ENCODE peak calls at places on chromosomes 11 and 22, in six cellular contexts. One of them, this sample, is unnamed.
A peak's percentile ranks its signal among the peaks of the same experiment; 100 is the strongest.

GRCh38 chr11:120215634-120216033 is 4.8 kb downstream of the OAF start:
- DNase-seq in ovary: peak; percentile 61
- DNase-seq in WTC11: no peak
- DNase-seq in NB4: no peak
- DNase-seq in coronary artery: no peak
- DNase-seq in PC-3: peak; percentile 71
- DNase-seq in this sample: no peak

GRCh38 chr11:84788220-84788619 is 838.9 kb downstream of the DLG2 start:
- DNase-seq in WTC11: no peak
- DNase-seq in PC-3: peak; percentile 76
- DNase-seq in ovary: no peak
- DNase-seq in NB4: no peak
- DNase-seq in coronary artery: no peak
- DNase-seq in this sample: no peak

GRCh38 chr11:35419713-35420333 is 465 bp upstream of the SLC1A2 start:
- DNase-seq in PC-3: no peak
- DNase-seq in ovary: no peak
- DNase-seq in WTC11: peak; percentile 15
- DNase-seq in coronary artery: no peak
- DNase-seq in NB4: no peak
- DNase-seq in this sample: no peak

GRCh38 chr11:91164452-91164822 is 941.6 kb upstream of the CHORDC1 start:
- DNase-seq in PC-3: peak; percentile 56
- DNase-seq in coronary artery: no peak
- DNase-seq in ovary: no peak
- DNase-seq in NB4: no peak
- DNase-seq in WTC11: no peak
- DNase-seq in this sample: no peak

GRCh38 chr11:96340555-96340885 is 2.5 kb downstream of the MAML2 start:
- DNase-seq in coronary artery: no peak
- DNase-seq in NB4: no peak
- DNase-seq in ovary: no peak
- DNase-seq in PC-3: no peak
- DNase-seq in WTC11: no peak
- DNase-seq in this sample: no peak

GRCh38 chr11:118939948-118940598 is 14.3 kb upstream of the BCL9L start:
- DNase-seq in PC-3: no peak
- DNase-seq in coronary artery: no peak
- DNase-seq in NB4: peak; percentile 94
- DNase-seq in WTC11: peak; percentile 50
- DNase-seq in ovary: no peak
- DNase-seq in this sample: no peak

GRCh38 chr11:119774180-119774763 is 45.3 kb upstream of the NECTIN1 start:
- DNase-seq in NB4: peak; percentile 49
- DNase-seq in ovary: no peak
- DNase-seq in WTC11: peak; percentile 64
- DNase-seq in PC-3: peak; percentile 51
- DNase-seq in coronary artery: no peak
- DNase-seq in this sample: no peak

GRCh38 chr11:2100361-2101170 is 38.6 kb downstream of the IGF2 start:
- DNase-seq in NB4: no peak
- DNase-seq in coronary artery: no peak
- DNase-seq in PC-3: no peak
- DNase-seq in ovary: no peak
- DNase-seq in WTC11: no peak
- DNase-seq in this sample: no peak

GRCh38 chr22:30250713-30251267 is 4.2 kb upstream of the LIF start:
- DNase-seq in WTC11: no peak
- DNase-seq in ovary: no peak
- DNase-seq in coronary artery: no peak
- DNase-seq in NB4: no peak
- DNase-seq in PC-3: peak; percentile 78
- DNase-seq in this sample: no peak

GRCh38 chr22:49523374-49524008 is 304.2 kb downstream of the BRD1 start:
- DNase-seq in ovary: no peak
- DNase-seq in WTC11: no peak
- DNase-seq in coronary artery: no peak
- DNase-seq in PC-3: no peak
- DNase-seq in NB4: peak; percentile 58
- DNase-seq in this sample: no peak

GRCh38 chr11:80388133-80388532 is 947.3 kb upstream of the TENM4 start:
- DNase-seq in NB4: no peak
- DNase-seq in PC-3: peak; percentile 9
- DNase-seq in coronary artery: no peak
- DNase-seq in ovary: no peak
- DNase-seq in WTC11: no peak
- DNase-seq in this sample: no peak

GRCh38 chr11:61392991-61393595 is 706 bp downstream of the TMEM216 start:
- DNase-seq in ovary: no peak
- DNase-seq in WTC11: no peak
- DNase-seq in NB4: peak; percentile 69
- DNase-seq in PC-3: peak; percentile 53
- DNase-seq in coronary artery: no peak
- DNase-seq in this sample: no peak
- TF ChIP-seq CTCF in ovary: no peak
- TF ChIP-seq CTCF in WTC11: no peak
- TF ChIP-seq CTCF in NB4: peak; percentile 28
- TF ChIP-seq CTCF in PC-3: peak; percentile 59
- TF ChIP-seq CTCF in coronary artery: no peak
- TF ChIP-seq CTCF in this sample: peak; percentile 36

DNA sequence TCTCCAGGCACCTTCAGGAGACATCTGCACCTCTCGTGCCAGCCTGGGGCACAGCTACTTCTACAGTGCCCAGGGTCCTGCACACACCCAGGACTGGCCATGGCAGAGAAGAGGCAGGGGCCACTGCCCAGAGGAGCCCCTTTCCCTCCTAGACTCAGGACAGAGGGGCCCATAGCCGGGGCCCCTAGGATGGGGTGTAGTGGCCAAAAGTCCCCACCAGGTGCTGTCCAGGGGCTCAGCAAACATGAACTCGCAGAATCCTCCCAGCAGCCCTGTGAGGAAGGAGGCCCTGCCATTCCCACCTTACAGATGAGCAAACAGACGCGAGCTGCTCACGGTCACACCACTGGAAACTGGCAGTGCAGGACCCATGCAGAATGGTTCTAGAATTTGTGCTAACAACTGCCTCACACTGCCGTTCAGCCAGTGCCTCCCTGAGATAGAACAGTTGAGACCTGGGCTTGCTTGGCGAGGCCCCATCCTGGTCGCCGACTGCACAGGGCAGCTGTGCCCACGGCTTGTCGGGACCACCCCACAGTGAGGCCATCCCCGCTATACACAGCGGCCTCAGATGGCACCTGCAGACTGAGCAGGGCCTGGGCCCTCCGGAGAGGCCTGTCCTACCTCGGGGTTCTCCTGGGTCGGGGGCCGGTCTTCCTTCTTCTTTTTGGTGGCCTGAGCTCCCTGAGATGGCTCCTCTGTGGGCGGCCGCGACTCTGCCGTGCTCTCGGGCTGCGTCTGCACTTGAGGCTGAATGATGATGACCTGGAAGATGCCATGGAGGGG is 96.4 kb downstream of the PHF21B start:
- DNase-seq in coronary artery: peak; percentile 65
- DNase-seq in ovary: no peak
- DNase-seq in PC-3: no peak
- DNase-seq in NB4: no peak
- DNase-seq in WTC11: no peak
- DNase-seq in this sample: no peak
- TF ChIP-seq CTCF in coronary artery: no peak
- TF ChIP-seq CTCF in ovary: no peak
- TF ChIP-seq CTCF in PC-3: no peak
- TF ChIP-seq CTCF in NB4: no peak
- TF ChIP-seq CTCF in WTC11: no peak
- TF ChIP-seq CTCF in this sample: no peak

GRCh38 chr11:124869856-124870387 is 4.7 kb downstream of the ROBO3 start:
- DNase-seq in coronary artery: peak; percentile 64
- DNase-seq in ovary: no peak
- DNase-seq in WTC11: no peak
- DNase-seq in PC-3: no peak
- DNase-seq in NB4: no peak
- DNase-seq in this sample: no peak

GRCh38 chr11:124868322-124869274 is 3.4 kb downstream of the ROBO3 start:
- DNase-seq in NB4: no peak
- DNase-seq in coronary artery: peak; percentile 64
- DNase-seq in ovary: no peak
- DNase-seq in PC-3: no peak
- DNase-seq in WTC11: peak; percentile 41
- DNase-seq in this sample: no peak

GRCh38 chr11:124865902-124866851 is 945 bp downstream of the ROBO3 start:
- DNase-seq in NB4: no peak
- DNase-seq in PC-3: peak; percentile 30
- DNase-seq in WTC11: peak; percentile 76
- DNase-seq in coronary artery: peak; percentile 62
- DNase-seq in ovary: no peak
- DNase-seq in this sample: no peak

GRCh38 chr11:124869331-124869730 is 4.1 kb downstream of the ROBO3 start:
- DNase-seq in PC-3: no peak
- DNase-seq in coronary artery: peak; percentile 56
- DNase-seq in ovary: no peak
- DNase-seq in NB4: no peak
- DNase-seq in WTC11: no peak
- DNase-seq in this sample: no peak

DNA sequence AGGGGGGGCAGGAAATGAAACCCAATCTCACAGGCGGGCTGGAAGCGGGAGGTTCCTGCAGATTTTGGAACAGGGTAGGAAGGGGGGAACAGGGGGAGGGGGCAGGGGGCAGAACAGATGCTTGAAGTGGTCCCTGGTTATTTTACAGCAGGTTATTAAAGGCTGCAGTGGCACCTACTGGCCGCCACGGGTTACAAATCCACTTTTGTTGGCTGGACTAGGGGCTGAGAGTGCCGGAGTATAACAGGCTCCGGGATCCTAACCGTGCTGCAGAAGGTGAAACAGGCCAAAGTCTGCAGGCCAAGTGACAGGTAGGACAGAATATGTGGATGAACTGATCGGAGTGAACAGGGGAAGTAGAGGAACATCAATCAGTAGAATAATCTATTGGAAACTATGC is 2.5 kb downstream of the ROBO3 start:
- DNase-seq in NB4: peak; percentile 35
- DNase-seq in coronary artery: peak; percentile 55
- DNase-seq in ovary: no peak
- DNase-seq in PC-3: peak; percentile 64
- DNase-seq in WTC11: peak; percentile 58
- DNase-seq in this sample: no peak
- TF ChIP-seq CTCF in NB4: peak; percentile 50
- TF ChIP-seq CTCF in coronary artery: peak; percentile 30
- TF ChIP-seq CTCF in ovary: no peak
- TF ChIP-seq CTCF in PC-3: peak; percentile 75
- TF ChIP-seq CTCF in WTC11: peak; percentile 37
- TF ChIP-seq CTCF in this sample: peak; percentile 64

GRCh38 chr11:127070808-127071207 is 70.2 kb upstream of the KIRREL3 start:
- DNase-seq in NB4: no peak
- DNase-seq in WTC11: no peak
- DNase-seq in PC-3: no peak
- DNase-seq in coronary artery: peak; percentile 21
- DNase-seq in ovary: no peak
- DNase-seq in this sample: peak; percentile 42

GRCh38 chr11:127071606-127072005 is 71.0 kb upstream of the KIRREL3 start:
- DNase-seq in coronary artery: no peak
- DNase-seq in PC-3: no peak
- DNase-seq in NB4: no peak
- DNase-seq in WTC11: no peak
- DNase-seq in ovary: no peak
- DNase-seq in this sample: peak; percentile 56

GRCh38 chr11:127073621-127074020 is 73.1 kb upstream of the KIRREL3 start:
- DNase-seq in WTC11: no peak
- DNase-seq in ovary: no peak
- DNase-seq in coronary artery: no peak
- DNase-seq in NB4: peak; percentile 8
- DNase-seq in PC-3: no peak
- DNase-seq in this sample: peak; percentile 44

DNA sequence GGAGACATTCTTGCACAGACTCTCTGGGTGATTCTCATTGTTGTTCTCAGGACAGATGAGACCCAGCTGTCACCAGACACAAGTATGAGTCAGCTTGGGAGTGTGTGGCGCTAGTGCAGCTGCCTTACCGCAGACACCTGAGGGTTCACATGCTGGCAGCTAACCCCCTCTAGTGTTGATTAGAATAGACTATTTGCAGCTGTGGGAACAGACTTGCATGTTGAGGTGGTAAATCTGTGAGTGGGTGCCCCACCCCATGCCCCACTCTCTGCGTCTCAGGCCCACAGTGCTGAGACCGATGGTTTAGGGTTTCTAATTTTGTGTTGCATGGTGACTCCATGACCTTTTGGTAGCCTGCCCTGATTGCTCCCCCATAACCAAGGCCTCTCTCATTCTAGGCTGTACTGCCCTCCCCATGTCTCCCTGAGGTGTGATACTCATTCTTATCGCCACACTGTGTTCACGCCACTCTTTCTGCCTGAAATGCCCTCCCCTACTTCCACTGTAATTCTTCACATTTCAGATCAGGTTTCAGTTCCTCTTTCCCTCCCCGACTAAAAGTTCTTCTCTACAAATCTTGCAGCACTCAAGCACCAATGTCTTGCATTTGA is 73.7 kb upstream of the KIRREL3 start:
- DNase-seq in NB4: peak; percentile 71
- DNase-seq in ovary: no peak
- DNase-seq in WTC11: peak; percentile 36
- DNase-seq in coronary artery: no peak
- DNase-seq in PC-3: peak; percentile 54
- DNase-seq in this sample: peak; percentile 65
- TF ChIP-seq CTCF in NB4: peak; percentile 19
- TF ChIP-seq CTCF in ovary: no peak
- TF ChIP-seq CTCF in WTC11: no peak
- TF ChIP-seq CTCF in coronary artery: no peak
- TF ChIP-seq CTCF in PC-3: peak; percentile 57
- TF ChIP-seq CTCF in this sample: peak; percentile 46

GRCh38 chr11:72788250-72788649 is 5.6 kb downstream of the STARD10 start:
- DNase-seq in PC-3: no peak
- DNase-seq in WTC11: no peak
- DNase-seq in ovary: no peak
- DNase-seq in coronary artery: no peak
- DNase-seq in NB4: no peak
- DNase-seq in this sample: no peak

GRCh38 chr11:72793452-72794367 is at the start of gene STARD10:
- DNase-seq in coronary artery: peak; percentile 96
- DNase-seq in NB4: peak; percentile 98
- DNase-seq in WTC11: peak; percentile 95
- DNase-seq in PC-3: peak; percentile 99
- DNase-seq in ovary: peak; percentile 95
- DNase-seq in this sample: peak; percentile 98

GRCh38 chr11:72793081-72793451 is 781 bp downstream of the STARD10 start:
- DNase-seq in coronary artery: no peak
- DNase-seq in WTC11: no peak
- DNase-seq in ovary: no peak
- DNase-seq in PC-3: no peak
- DNase-seq in NB4: no peak
- DNase-seq in this sample: no peak

GRCh38 chr11:72789493-72790131 is 4.2 kb downstream of the STARD10 start:
- DNase-seq in coronary artery: no peak
- DNase-seq in ovary: no peak
- DNase-seq in PC-3: peak; percentile 75
- DNase-seq in WTC11: no peak
- DNase-seq in NB4: no peak
- DNase-seq in this sample: no peak

GRCh38 chr11:72792437-72793021 is 1.3 kb downstream of the STARD10 start:
- DNase-seq in ovary: no peak
- DNase-seq in coronary artery: peak; percentile 76
- DNase-seq in PC-3: no peak
- DNase-seq in WTC11: no peak
- DNase-seq in NB4: no peak
- DNase-seq in this sample: no peak
- TF ChIP-seq CTCF in ovary: no peak
- TF ChIP-seq CTCF in coronary artery: no peak
- TF ChIP-seq CTCF in PC-3: no peak
- TF ChIP-seq CTCF in WTC11: no peak
- TF ChIP-seq CTCF in NB4: no peak
- TF ChIP-seq CTCF in this sample: no peak